ENCODE peak calls at places on chromosomes 1 and 21, in six cellular contexts. H, V, W, Z, N and P are unnamed samples.
A peak's percentile ranks its signal among the peaks of the same experiment; 100 is the strongest.

GRCh38 chr1:229132706-229133105 is 138.2 kb upstream of the RAB4A start:
- DNase-seq in W (no peak), V (no peak), Z (no peak), N (no peak), H (no peak), P (no peak)

GRCh38 chr1:107467286-107467685 is 326.4 kb downstream of the NTNG1 start:
- DNase-seq in Z (no peak), N (no peak), H (no peak), W (no peak), V (no peak), P (no peak)

GRCh38 chr1:92804721-92805169 is 19.8 kb upstream of the EVI5 start:
- DNase-seq in W (no peak), H (peak; percentile 92), Z (no peak), V (peak; percentile 27), N (peak; percentile 41), P (peak; percentile 14)

GRCh38 chr1:170959385-170959784 is 24.1 kb downstream of the MROH9 start:
- DNase-seq in V (no peak), H (no peak), Z (no peak), W (no peak), N (no peak), P (no peak)

GRCh38 chr21:43794311-43794710 is 4.9 kb downstream of the RRP1 start:
- DNase-seq in W (no peak), N (no peak), V (no peak), H (no peak), Z (no peak), P (no peak)

GRCh38 chr1:11376981-11377583 is 101.9 kb upstream of the DISP3 start:
- DNase-seq in V (no peak), H (no peak), Z (no peak), W (no peak), N (no peak), P (no peak)

GRCh38 chr1:45353685-45354084 is 13.4 kb upstream of the MUTYH start:
- DNase-seq in V (no peak), W (no peak), N (no peak), H (no peak), Z (no peak), P (no peak)

GRCh38 chr1:243420968-243421675 is 165.3 kb downstream of the SDCCAG8 start:
- DNase-seq in Z (no peak), N (no peak), H (no peak), V (no peak), W (no peak), P (no peak)

GRCh38 chr1:214615871-214616270 is 12.9 kb downstream of the CENPF start:
- DNase-seq in N (no peak), H (no peak), W (no peak), V (no peak), Z (no peak), P (no peak)

GRCh38 chr1:77605246-77606026 is 77.0 kb downstream of the ZZZ3 start:
- DNase-seq in N (no peak), W (no peak), V (no peak), H (peak; percentile 63), Z (no peak), P (no peak)

GRCh38 chr1:228287541-228288425 is 79.9 kb downstream of the OBSCN start:
- DNase-seq in W (no peak), H (no peak), V (no peak), N (no peak), Z (no peak), P (no peak)

GRCh38 chr1:25754421-25755195 is 45.4 kb upstream of the SELENON start:
- DNase-seq in V (no peak), N (no peak), Z (no peak), W (no peak), H (no peak), P (no peak)

GRCh38 chr21:18620421-18620820 is 216.8 kb upstream of the TMPRSS15 start:
- DNase-seq in H (no peak), V (no peak), Z (no peak), N (no peak), W (no peak), P (no peak)

GRCh38 chr1:24914226-24915069 is 15.6 kb downstream of the RUNX3 start:
- DNase-seq in N (peak; percentile 53), V (no peak), W (no peak), H (no peak), Z (no peak), P (no peak)

GRCh38 chr1:157963713-157964112 is 29.7 kb upstream of the KIRREL1 start:
- DNase-seq in Z (peak; percentile 86), V (peak; percentile 23), H (peak; percentile 67), N (peak; percentile 48), W (no peak), P (peak; percentile 26)

GRCh38 chr21:15682182-15682895 is 47.4 kb upstream of the USP25 start:
- DNase-seq in H (no peak), N (peak; percentile 49), W (no peak), V (no peak), Z (no peak), P (no peak)

GRCh38 chr1:199723557-199723956 is 304.0 kb upstream of the NR5A2 start:
- DNase-seq in W (no peak), N (no peak), H (no peak), V (no peak), Z (no peak), P (no peak)

GRCh38 chr1:116448785-116449385 is 75.8 kb downstream of the ATP1A1 start:
- DNase-seq in W (no peak), N (peak; percentile 56), Z (no peak), V (no peak), H (no peak), P (no peak)

GRCh38 chr21:46190491-46191131 is 6.4 kb upstream of the SPATC1L start:
- DNase-seq in W (no peak), Z (no peak), V (no peak), N (no peak), H (no peak), P (no peak)

GRCh38 chr21:46191686-46192575 is 7.7 kb upstream of the SPATC1L start:
- DNase-seq in H (no peak), Z (peak; percentile 42), V (no peak), W (no peak), N (no peak), P (no peak)

GRCh38 chr21:46189959-46190490 is 5.8 kb upstream of the SPATC1L start:
- DNase-seq in W (no peak), V (no peak), N (no peak), H (no peak), Z (no peak), P (peak; percentile 5)

GRCh38 chr21:46189213-46189958 is 5.1 kb upstream of the SPATC1L start:
- DNase-seq in W (no peak), V (no peak), H (peak; percentile 61), N (no peak), Z (no peak), P (peak; percentile 13)

DNA sequence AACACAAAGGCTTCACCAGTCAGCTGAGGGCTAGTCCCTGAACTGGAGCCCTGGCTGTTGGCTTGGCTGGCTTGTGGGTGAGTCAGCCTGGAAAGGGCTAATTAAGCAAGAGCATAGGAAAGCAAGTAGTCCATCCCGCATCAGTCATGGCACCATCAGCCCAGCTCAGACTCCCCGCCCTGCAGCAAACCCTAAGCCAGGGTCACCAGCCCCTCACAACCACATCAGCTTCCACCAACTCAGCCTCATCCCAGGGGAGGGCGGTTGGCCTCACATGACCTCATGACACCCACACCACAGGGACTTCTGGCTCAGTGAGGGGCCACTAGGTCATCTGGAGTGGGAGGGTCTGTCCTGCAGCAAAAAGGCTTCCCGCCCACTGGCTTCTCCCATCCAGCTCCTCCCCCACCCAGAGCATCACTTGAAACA is 7.0 kb upstream of the SPATC1L start:
- DNase-seq in Z (no peak), N (no peak), W (no peak), V (no peak), H (peak; percentile 48), P (peak; percentile 1)
- TF ChIP-seq POLR2AphosphoS5 in Z (no peak), N (no peak), W (no peak), V (no peak), H (no peak), P (no peak)

DNA sequence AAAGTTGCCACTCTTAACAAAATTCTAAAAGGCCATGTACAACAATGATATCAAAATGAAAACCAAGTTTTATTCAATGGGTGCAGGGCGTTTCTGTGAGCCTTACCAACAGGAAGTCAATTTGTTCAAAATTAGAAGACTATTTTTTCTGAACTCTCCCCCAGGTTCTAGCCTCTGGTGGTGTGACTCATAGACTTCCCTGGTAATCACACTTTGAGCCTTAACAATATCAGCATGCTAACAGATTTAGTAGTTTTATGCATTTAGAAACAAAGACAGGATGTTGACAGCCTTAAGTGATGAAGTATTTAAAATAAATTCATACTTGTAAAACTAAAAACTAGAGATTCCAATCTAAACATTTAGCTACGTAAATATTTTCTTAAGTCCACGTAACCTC is 88.4 kb downstream of the LRRC8C start:
- DNase-seq in W (peak; percentile 26), Z (no peak), H (peak; percentile 61), N (no peak), V (no peak), P (no peak)
- TF ChIP-seq POLR2A in W (no peak), Z (no peak), H (no peak), N (no peak), V (no peak), P (no peak)

GRCh38 chr1:3618904-3619671 is 5.7 kb upstream of the TPRG1L start:
- DNase-seq in N (peak; percentile 77), Z (peak; percentile 89), H (peak; percentile 88), W (peak; percentile 11), V (peak; percentile 74), P (peak; percentile 68)
- TF ChIP-seq TAF1 in N (no peak), Z (no peak), H (no peak), W (no peak), V (no peak), P (no peak)

DNA sequence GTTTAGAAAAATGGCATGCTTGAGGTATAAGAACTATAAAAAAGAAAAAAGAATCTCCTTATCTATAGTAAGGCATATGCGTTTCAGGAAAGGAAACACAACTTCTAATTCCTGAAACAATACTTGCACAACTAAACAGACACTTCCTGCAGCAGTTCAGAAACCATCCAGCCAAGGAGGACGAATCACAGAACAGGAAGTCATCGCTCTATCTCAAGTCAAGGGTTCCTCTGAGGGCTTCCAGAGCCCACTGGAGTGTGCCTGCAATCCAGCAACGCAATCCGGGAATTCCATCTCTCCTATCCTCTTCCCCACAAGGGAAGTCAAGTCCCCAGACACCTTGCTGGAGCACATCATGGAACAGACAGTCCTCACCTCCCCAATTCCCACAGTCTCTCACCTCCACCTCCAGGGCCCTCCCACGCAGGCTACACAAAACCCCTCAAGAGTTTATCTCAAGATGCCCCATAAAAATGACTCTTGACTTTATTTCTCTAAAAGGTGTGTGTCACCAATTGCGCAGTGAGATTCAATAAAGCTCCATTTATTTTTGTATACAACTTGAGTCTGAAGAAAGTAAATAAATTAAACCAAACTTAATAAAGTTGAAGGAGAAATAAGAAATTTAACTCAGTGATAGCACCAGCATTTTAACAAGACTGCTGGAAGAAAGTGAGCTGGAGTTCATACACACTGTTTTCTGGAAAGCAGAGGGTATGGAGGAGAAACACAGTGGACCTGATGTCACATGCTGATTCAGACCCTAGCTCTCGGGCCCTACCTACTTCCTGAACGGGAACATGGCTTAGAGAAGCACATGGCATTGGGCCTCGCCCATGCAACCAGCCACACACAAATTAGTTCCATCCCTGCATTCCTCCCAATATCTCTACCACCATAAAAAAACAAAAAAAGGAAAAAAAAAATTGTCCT is 39.9 kb downstream of the SIPA1L2 start:
- DNase-seq in V (no peak), W (no peak), H (no peak), N (no peak), Z (no peak), P (no peak)
- TF ChIP-seq POLR2AphosphoS5 in V (no peak), W (no peak), H (no peak), N (no peak), Z (no peak), P (no peak)